ENCODE peak calls at places on chromosomes 13 and 19, in five cellular contexts. I is A172, Y is GDM1, M is Kasumi-1, C is esophagus squamous epithelium. T is an unnamed sample.

GRCh38 chr13:74575729-74576125 is 441.5 kb upstream of the KLF12 start:
- DNase-seq in M (no peak), Y (no peak), C (no peak), I (peak), T (peak)

GRCh38 chr19:35306473-35307246 is 14.7 kb downstream of the MAG start:
- DNase-seq in Y (peak), C (no peak), M (peak), I (peak), T (no peak)

GRCh38 chr13:55302568-55302967 is 1838.2 kb upstream of the PRR20A start:
- DNase-seq in I (no peak), Y (no peak), C (no peak), M (no peak), T (no peak)

GRCh38 chr13:113637262-113638160 is 20.5 kb downstream of the ATP4B start:
- DNase-seq in Y (no peak), C (no peak), M (no peak), I (no peak), T (no peak)

GRCh38 chr13:105016266-105016665 is 1519.2 kb downstream of the EFNB2 start:
- DNase-seq in C (no peak), M (no peak), Y (no peak), I (no peak), T (no peak)

GRCh38 chr13:79382545-79383275 is 23.3 kb downstream of the RBM26 start:
- DNase-seq in I (no peak), C (no peak), M (no peak), Y (no peak), T (no peak)

GRCh38 chr19:43624933-43625332 is 5.5 kb upstream of the ZNF428 start:
- DNase-seq in I (no peak), Y (no peak), M (no peak), C (peak), T (no peak)

GRCh38 chr13:51000576-51001260 is 91.1 kb downstream of the RNASEH2B start:
- DNase-seq in M (no peak), I (no peak), Y (no peak), C (no peak), T (no peak)

GRCh38 chr19:42313096-42313839 is at the start of gene TMEM145:
- DNase-seq in M (peak), Y (no peak), I (peak), C (no peak), T (no peak)

T was measured in brain microvascular endothelial cell.